ENCODE peak calls at places on chromosome 22, in six cellular contexts. S is A549; K is T-helper 1 cell; P is stomach; G is uterus; N is activated CD4-positive, CD25-positive, alpha-beta regulatory T cell treated with anti-CD3 and anti-CD28 coated beads, Interleukin-2, amount 50 U/mL, for 72 hours. D is an unnamed sample.

GRCh38 chr22:46563381-46564083 is 26.1 kb upstream of the CELSR1 start:
- DNase-seq in S (peak), K (peak), P (peak), G (no peak), N (peak), D (peak)

GRCh38 chr22:28907311-28908008 is 24.1 kb downstream of the ZNRF3 start:
- DNase-seq in S (no peak), K (no peak), P (no peak), G (no peak), N (no peak), D (no peak)

GRCh38 chr22:43378011-43378704 is 33.7 kb upstream of the MPPED1 start:
- DNase-seq in S (no peak), K (no peak), P (peak), G (no peak), N (no peak), D (peak)

GRCh38 chr22:28283025-28283654 is 364.1 kb upstream of the PITPNB start:
- DNase-seq in S (no peak), K (no peak), P (no peak), G (no peak), N (no peak), D (no peak)

GRCh38 chr22:50733521-50734342 is 4.3 kb upstream of the ACR start:
- DNase-seq in S (no peak), K (no peak), P (no peak), G (no peak), N (peak), D (no peak)

GRCh38 chr22:50129121-50129734 is 39.4 kb downstream of the MOV10L1 start:
- DNase-seq in S (no peak), K (no peak), P (no peak), G (no peak), N (no peak), D (no peak)

GRCh38 chr22:45842141-45842831 is 134.7 kb downstream of the WNT7B start:
- DNase-seq in S (no peak), K (no peak), P (no peak), G (no peak), N (no peak), D (no peak)

GRCh38 chr22:43262990-43263644 is 76.2 kb upstream of the TTLL12 start:
- DNase-seq in S (no peak), K (no peak), P (peak), G (no peak), N (peak), D (peak)

GRCh38 chr22:21726650-21727049 is 8.9 kb downstream of the YPEL1 start:
- DNase-seq in S (peak), K (no peak), P (no peak), G (no peak), N (no peak), D (no peak)

GRCh38 chr22:23834406-23834805 is 4.4 kb downstream of the DERL3 start:
- DNase-seq in S (no peak), K (no peak), P (no peak), G (no peak), N (no peak), D (no peak)

GRCh38 chr22:40376149-40376548 is 5.8 kb downstream of the SGSM3 start:
- DNase-seq in S (no peak), K (no peak), P (no peak), G (no peak), N (no peak), D (no peak)

GRCh38 chr22:38305481-38306448 is 11.5 kb downstream of the CSNK1E start:
- DNase-seq in S (no peak), K (no peak), P (no peak), G (no peak), N (no peak), D (no peak)

GRCh38 chr22:30251661-30252226 is 5.2 kb upstream of the LIF start:
- DNase-seq in S (no peak), K (no peak), P (no peak), G (no peak), N (no peak), D (no peak)

GRCh38 chr22:46044718-46045458 is 67.9 kb upstream of the WNT7B start:
- DNase-seq in S (no peak), K (no peak), P (peak), G (peak), N (peak), D (no peak)

GRCh38 chr22:42623301-42623751 is 8.6 kb upstream of the POLDIP3 start:
- DNase-seq in S (no peak), K (no peak), P (peak), G (no peak), N (no peak), D (no peak)

D was measured in CMK.